ENCODE peak calls at places on chromosomes 2 and 18, in four cellular contexts. B, L, D and K are unnamed samples.

GRCh38 chr2:27549303-27549702 is 33.5 kb upstream of the ZNF512 start:
- DNase-seq in D (no peak), B (no peak), L (no peak), K (no peak)

GRCh38 chr2:241612156-241613017 is 24.6 kb downstream of the THAP4 start:
- DNase-seq in B (no peak), D (peak; percentile 33), L (peak; percentile 56), K (peak; percentile 70)

GRCh38 chr2:55159752-55160151 is 72.3 kb downstream of the CLHC1 start:
- DNase-seq in B (no peak), D (no peak), L (no peak), K (no peak)

GRCh38 chr18:79612291-79613108 is 67.1 kb upstream of the CTDP1 start:
- DNase-seq in D (no peak), L (no peak), B (no peak), K (no peak)

GRCh38 chr2:120229341-120229740 is 6.1 kb upstream of the TMEM185B start:
- DNase-seq in L (no peak), D (no peak), B (no peak), K (no peak)

GRCh38 chr2:205372141-205372540 is 310.2 kb upstream of the NRP2 start:
- DNase-seq in B (no peak), D (no peak), L (peak; percentile 39), K (no peak)

GRCh38 chr2:11802782-11803191 is 56.4 kb downstream of the LPIN1 start:
- DNase-seq in L (peak; percentile 85), D (no peak), B (no peak), K (peak; percentile 45)

GRCh38 chr2:43455735-43456642 is 139.8 kb downstream of the THADA start:
- DNase-seq in B (no peak), D (no peak), L (peak; percentile 97), K (peak; percentile 80)

GRCh38 chr2:65549262-65550036 is 117.0 kb upstream of the SPRED2 start:
- DNase-seq in B (no peak), L (no peak), D (no peak), K (no peak)

GRCh38 chr2:9473985-9474360 is 378 bp upstream of the IAH1 start:
- DNase-seq in L (no peak), D (peak; percentile 56), B (no peak), K (peak; percentile 26)

GRCh38 chr2:111924617-111925107 is 26.3 kb downstream of the MERTK start:
- DNase-seq in D (no peak), L (no peak), B (no peak), K (no peak)

GRCh38 chr2:68121873-68122679 is 35.6 kb upstream of the PNO1 start:
- DNase-seq in B (peak; percentile 65), L (peak; percentile 89), D (peak; percentile 86), K (peak; percentile 87)

GRCh38 chr2:95677346-95677745 is 85.5 kb downstream of the TRIM43 start:
- DNase-seq in D (no peak), L (no peak), B (no peak), K (no peak)

GRCh38 chr2:235492850-235493344 is 946 bp upstream of the AGAP1 start:
- DNase-seq in L (no peak), B (no peak), D (no peak), K (no peak)

GRCh38 chr2:164840930-164841718 is 499 bp downstream of the COBLL1 start:
- DNase-seq in B (peak; percentile 68), D (peak; percentile 89), L (peak; percentile 30), K (peak; percentile 56)

GRCh38 chr2:154623819-154624218 is 74.7 kb upstream of the KCNJ3 start:
- DNase-seq in D (peak; percentile 30), L (peak; percentile 17), B (no peak), K (peak; percentile 8)

GRCh38 chr2:99607454-99607853 is 117.6 kb upstream of the REV1 start:
- DNase-seq in D (no peak), B (no peak), L (no peak), K (no peak)

GRCh38 chr18:80250740-80251364 is 3.5 kb upstream of the PARD6G start:
- DNase-seq in B (no peak), L (no peak), D (no peak), K (no peak)

GRCh38 chr18:25229080-25229479 is 122.9 kb downstream of the ZNF521 start:
- DNase-seq in L (peak; percentile 80), B (no peak), D (peak; percentile 20), K (peak; percentile 76)

GRCh38 chr2:100278986-100279385 is 43.3 kb downstream of the LONRF2 start:
- DNase-seq in L (no peak), D (no peak), B (no peak), K (no peak)

GRCh38 chr18:62710417-62710816 is 4.9 kb upstream of the PHLPP1 start:
- DNase-seq in L (no peak), D (peak; percentile 42), B (no peak), K (no peak)

GRCh38 chr2:232876071-232876977 is 6.3 kb downstream of the SNORC start:
- DNase-seq in B (peak; percentile 35), L (no peak), D (peak; percentile 44), K (no peak)